ENCODE peak calls at places on chromosomes 3 and 15, in seven cellular contexts. P, X, N, Z, O, B and S are unnamed samples.

GRCh38 chr15:58438111-58438510 is 6.3 kb downstream of the LIPC start:
- DNase-seq in B (no peak), O (no peak), X (no peak), P (no peak), N (no peak), Z (no peak), S (no peak)

GRCh38 chr3:13389378-13389777 is 30.7 kb downstream of the NUP210 start:
- DNase-seq in N (no peak), X (peak), O (no peak), B (no peak), P (no peak), Z (no peak), S (no peak)

GRCh38 chr3:66398228-66399025 is 102.4 kb downstream of the LRIG1 start:
- DNase-seq in Z (no peak), P (peak), N (peak), O (no peak), X (no peak), B (no peak), S (no peak)

GRCh38 chr3:155442066-155442465 is 148.6 kb upstream of the STRIT1 start:
- DNase-seq in N (peak), P (no peak), Z (no peak), X (no peak), O (no peak), B (no peak), S (no peak)

GRCh38 chr3:182501861-182502260 is 291.4 kb upstream of the ATP11B start:
- DNase-seq in X (peak), B (no peak), P (no peak), O (no peak), Z (no peak), N (no peak), S (no peak)

GRCh38 chr3:66406186-66406585 is 94.6 kb downstream of the LRIG1 start:
- DNase-seq in O (no peak), N (no peak), X (no peak), Z (no peak), P (no peak), B (no peak), S (no peak)

GRCh38 chr3:16064660-16065414 is 109.6 kb upstream of the GALNT15 start:
- DNase-seq in X (no peak), Z (peak), N (peak), O (no peak), P (peak), B (no peak), S (no peak)

GRCh38 chr3:81216192-81216591 is 545.3 kb downstream of the GBE1 start:
- DNase-seq in N (peak), O (no peak), B (no peak), P (no peak), X (no peak), Z (no peak), S (no peak)

GRCh38 chr15:84648539-84648938 is 5.5 kb downstream of the WDR73 start:
- DNase-seq in X (no peak), B (no peak), N (peak), O (no peak), Z (peak), P (peak), S (no peak)

GRCh38 chr15:94232107-94232506 is 746 bp downstream of the MCTP2 start:
- DNase-seq in B (no peak), Z (no peak), N (no peak), O (no peak), X (peak), P (no peak), S (no peak)

GRCh38 chr3:179991877-179992276 is 44.9 kb downstream of the PEX5L start:
- DNase-seq in X (no peak), P (no peak), N (peak), Z (no peak), B (no peak), O (no peak), S (no peak)

GRCh38 chr15:38864122-38864521 is 299.5 kb upstream of the RASGRP1 start:
- DNase-seq in Z (no peak), B (no peak), O (no peak), X (no peak), P (no peak), N (no peak), S (no peak)